ENCODE peak calls at places on chromosome 18, in five cellular contexts. One of them, this sample, is unnamed.

GRCh38 chr18:39839782-39840181 is 2115.3 kb upstream of the PIK3C3 start:
- DNase-seq in tibial nerve: no peak
- DNase-seq in A549: no peak
- DNase-seq in stomach: no peak
- DNase-seq in sigmoid colon: no peak
- DNase-seq in this sample: no peak

GRCh38 chr18:78309307-78309706 is 670.3 kb upstream of the SALL3 start:
- DNase-seq in A549: no peak
- DNase-seq in stomach: no peak
- DNase-seq in sigmoid colon: no peak
- DNase-seq in tibial nerve: no peak
- DNase-seq in this sample: no peak

GRCh38 chr18:45119888-45120287 is 439.2 kb downstream of the SETBP1 start:
- DNase-seq in A549: no peak
- DNase-seq in tibial nerve: no peak
- DNase-seq in stomach: no peak
- DNase-seq in sigmoid colon: no peak
- DNase-seq in this sample: no peak

GRCh38 chr18:70366670-70367069 is 77.8 kb downstream of the SOCS6 start:
- DNase-seq in sigmoid colon: no peak
- DNase-seq in A549: no peak
- DNase-seq in tibial nerve: no peak
- DNase-seq in stomach: no peak
- DNase-seq in this sample: no peak

GRCh38 chr18:22914633-22915032 is 18.5 kb upstream of the RBBP8 start:
- DNase-seq in sigmoid colon: no peak
- DNase-seq in tibial nerve: no peak
- DNase-seq in stomach: no peak
- DNase-seq in A549: no peak
- DNase-seq in this sample: no peak

GRCh38 chr18:58848685-58849084 is 16.0 kb upstream of the ZNF532 start:
- DNase-seq in sigmoid colon: no peak
- DNase-seq in tibial nerve: no peak
- DNase-seq in A549: no peak
- DNase-seq in stomach: no peak
- DNase-seq in this sample: no peak

GRCh38 chr18:61528961-61529360 is 195.7 kb downstream of the CDH20 start:
- DNase-seq in sigmoid colon: no peak
- DNase-seq in A549: no peak
- DNase-seq in tibial nerve: no peak
- DNase-seq in stomach: no peak
- DNase-seq in this sample: no peak

GRCh38 chr18:11955299-11956029 is 25.8 kb upstream of the IMPA2 start:
- DNase-seq in tibial nerve: peak; percentile 23
- DNase-seq in sigmoid colon: peak; percentile 89
- DNase-seq in A549: no peak
- DNase-seq in stomach: no peak
- DNase-seq in this sample: no peak

GRCh38 chr18:26496528-26496927 is 51.8 kb downstream of the KCTD1 start:
- DNase-seq in stomach: no peak
- DNase-seq in sigmoid colon: no peak
- DNase-seq in tibial nerve: no peak
- DNase-seq in A549: no peak
- DNase-seq in this sample: no peak

GRCh38 chr18:34122724-34123334 is 101.9 kb downstream of the NOL4 start:
- DNase-seq in sigmoid colon: no peak
- DNase-seq in tibial nerve: no peak
- DNase-seq in A549: peak; percentile 2
- DNase-seq in stomach: peak; percentile 34
- DNase-seq in this sample: no peak

GRCh38 chr18:21632393-21632792 is 20.3 kb downstream of the SNRPD1 start:
- DNase-seq in stomach: no peak
- DNase-seq in sigmoid colon: no peak
- DNase-seq in A549: no peak
- DNase-seq in tibial nerve: no peak
- DNase-seq in this sample: no peak

GRCh38 chr18:68215931-68216330 is 499.0 kb downstream of the TMX3 start:
- DNase-seq in A549: no peak
- DNase-seq in stomach: no peak
- DNase-seq in tibial nerve: no peak
- DNase-seq in sigmoid colon: no peak
- DNase-seq in this sample: no peak

GRCh38 chr18:51028201-51028805 is 1.7 kb upstream of the SMAD4 start:
- DNase-seq in sigmoid colon: no peak
- DNase-seq in tibial nerve: no peak
- DNase-seq in stomach: no peak
- DNase-seq in A549: no peak
- DNase-seq in this sample: no peak

GRCh38 chr18:14781671-14782070 is 33.7 kb downstream of the ANKRD30B start:
- DNase-seq in stomach: peak; percentile 29
- DNase-seq in tibial nerve: no peak
- DNase-seq in sigmoid colon: no peak
- DNase-seq in A549: no peak
- DNase-seq in this sample: no peak

GRCh38 chr18:8654482-8655451 is 45.5 kb downstream of the RAB12 start:
- DNase-seq in sigmoid colon: no peak
- DNase-seq in stomach: no peak
- DNase-seq in A549: peak; percentile 43
- DNase-seq in tibial nerve: no peak
- DNase-seq in this sample: no peak

GRCh38 chr18:65349635-65350034 is 401.2 kb upstream of the CDH7 start:
- DNase-seq in stomach: no peak
- DNase-seq in sigmoid colon: no peak
- DNase-seq in tibial nerve: no peak
- DNase-seq in A549: no peak
- DNase-seq in this sample: no peak

GRCh38 chr18:31513189-31513907 is 15.4 kb downstream of the DSG2 start:
- DNase-seq in A549: peak; percentile 32
- DNase-seq in sigmoid colon: no peak
- DNase-seq in tibial nerve: no peak
- DNase-seq in stomach: no peak
- DNase-seq in this sample: no peak

GRCh38 chr18:79470547-79470946 is 74.8 kb downstream of the NFATC1 start:
- DNase-seq in A549: no peak
- DNase-seq in tibial nerve: no peak
- DNase-seq in sigmoid colon: no peak
- DNase-seq in stomach: no peak
- DNase-seq in this sample: no peak

GRCh38 chr18:13375302-13376255 is 157.0 kb downstream of the LDLRAD4 start:
- DNase-seq in sigmoid colon: peak; percentile 89
- DNase-seq in A549: peak; percentile 68
- DNase-seq in tibial nerve: peak; percentile 42
- DNase-seq in stomach: no peak
- DNase-seq in this sample: no peak

GRCh38 chr18:42437646-42438045 is 482.6 kb downstream of the PIK3C3 start:
- DNase-seq in sigmoid colon: no peak
- DNase-seq in stomach: no peak
- DNase-seq in A549: no peak
- DNase-seq in tibial nerve: no peak
- DNase-seq in this sample: no peak

GRCh38 chr18:74139888-74140287 is 7.7 kb downstream of the FBXO15 start:
- DNase-seq in sigmoid colon: no peak
- DNase-seq in tibial nerve: no peak
- DNase-seq in A549: no peak
- DNase-seq in stomach: no peak
- DNase-seq in this sample: no peak

GRCh38 chr18:46398625-46399024 is 258.4 kb downstream of the LOXHD1 start:
- DNase-seq in tibial nerve: no peak
- DNase-seq in sigmoid colon: no peak
- DNase-seq in A549: no peak
- DNase-seq in stomach: no peak
- DNase-seq in this sample: no peak

GRCh38 chr18:22106536-22107292 is 62.7 kb upstream of the GATA6 start:
- DNase-seq in A549: no peak
- DNase-seq in stomach: peak; percentile 62
- DNase-seq in tibial nerve: no peak
- DNase-seq in sigmoid colon: no peak
- DNase-seq in this sample: no peak

GRCh38 chr18:64165906-64166305 is 17.0 kb upstream of the LINC00305 start:
- DNase-seq in stomach: no peak
- DNase-seq in sigmoid colon: no peak
- DNase-seq in A549: no peak
- DNase-seq in tibial nerve: no peak
- DNase-seq in this sample: no peak

GRCh38 chr18:35172009-35172408 is 68.8 kb upstream of the ZNF397 start:
- DNase-seq in tibial nerve: no peak
- DNase-seq in sigmoid colon: no peak
- DNase-seq in stomach: no peak
- DNase-seq in A549: no peak
- DNase-seq in this sample: no peak
- H3K4me1 ChIP-seq in tibial nerve: no peaks in the 10 kb centered on the region
- H3K4me1 ChIP-seq in sigmoid colon: no peaks in the 10 kb centered on the region
- H3K4me1 ChIP-seq in stomach: peaks cover 5% of the 10 kb centered on the region
- H3K4me1 ChIP-seq in A549: no peaks in the 10 kb centered on the region
- H3K4me1 ChIP-seq in this sample: no peaks in the 10 kb centered on the region

GRCh38 chr18:48904086-48904485 is 46.7 kb downstream of the SMAD7 start:
- DNase-seq in tibial nerve: no peak
- DNase-seq in sigmoid colon: no peak
- DNase-seq in A549: no peak
- DNase-seq in stomach: no peak
- DNase-seq in this sample: no peak

GRCh38 chr18:48901145-48902022 is 49.4 kb downstream of the SMAD7 start:
- DNase-seq in A549: no peak
- DNase-seq in stomach: no peak
- DNase-seq in sigmoid colon: no peak
- DNase-seq in tibial nerve: no peak
- DNase-seq in this sample: no peak

GRCh38 chr18:48902856-48903601 is 47.7 kb downstream of the SMAD7 start:
- DNase-seq in tibial nerve: peak; percentile 42
- DNase-seq in stomach: no peak
- DNase-seq in A549: no peak
- DNase-seq in sigmoid colon: peak; percentile 70
- DNase-seq in this sample: no peak

GRCh38 chr18:48900469-48900868 is 50.3 kb downstream of the SMAD7 start:
- DNase-seq in stomach: no peak
- DNase-seq in tibial nerve: no peak
- DNase-seq in sigmoid colon: no peak
- DNase-seq in A549: no peak
- DNase-seq in this sample: no peak

DNA sequence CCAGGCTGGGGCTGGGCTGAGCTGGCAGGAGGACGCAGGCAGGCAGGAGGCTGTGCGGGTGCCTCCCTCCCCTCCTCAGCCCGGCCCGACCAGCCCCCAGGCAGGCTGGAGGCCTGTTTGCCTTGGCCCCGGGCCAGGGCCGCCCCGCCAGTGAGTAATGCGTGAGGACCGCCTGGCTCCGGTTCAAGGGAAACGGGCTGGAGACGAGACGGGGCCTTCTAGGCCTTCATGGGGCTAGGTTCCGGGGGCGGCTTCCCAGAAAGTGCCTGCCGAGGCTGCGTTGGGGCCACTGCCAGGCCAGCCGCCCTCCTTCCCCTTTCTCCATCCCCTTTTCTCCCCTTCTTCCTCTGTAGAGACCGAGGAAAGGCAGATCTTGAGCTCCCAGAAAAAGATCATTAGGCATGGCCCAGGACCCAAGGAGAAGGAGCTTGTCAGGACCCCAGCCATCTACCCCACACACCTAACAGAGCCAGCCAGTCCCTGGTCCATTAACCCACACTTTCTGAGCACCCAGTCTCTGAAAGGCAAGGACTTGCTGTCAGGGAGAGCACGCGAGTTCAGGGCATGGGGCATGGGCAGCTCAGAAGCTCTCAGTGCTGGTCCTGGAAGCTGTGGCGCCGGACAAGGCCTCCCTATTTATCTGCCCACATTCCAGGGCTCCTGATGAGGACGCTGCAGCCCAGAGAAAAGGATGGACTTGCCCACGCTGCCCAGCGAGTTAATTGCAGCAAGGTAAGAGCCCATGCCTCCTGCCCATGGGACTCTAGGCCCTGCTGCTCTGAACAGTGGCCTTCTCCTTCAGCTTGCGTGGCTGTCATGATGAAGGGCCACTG is 48.5 kb downstream of the SMAD7 start:
- DNase-seq in tibial nerve: peak; percentile 56
- DNase-seq in sigmoid colon: peak; percentile 93
- DNase-seq in A549: peak; percentile 52
- DNase-seq in stomach: peak; percentile 89
- DNase-seq in this sample: peak; percentile 97
- TF ChIP-seq CTCF in tibial nerve: no peak
- TF ChIP-seq CTCF in sigmoid colon: no peak
- TF ChIP-seq CTCF in A549: no peak
- TF ChIP-seq CTCF in stomach: no peak
- TF ChIP-seq CTCF in this sample: no peak

GRCh38 chr18:23994361-23994902 is 20.1 kb upstream of the TTC39C start:
- DNase-seq in sigmoid colon: peak; percentile 80
- DNase-seq in A549: no peak
- DNase-seq in tibial nerve: no peak
- DNase-seq in stomach: no peak
- DNase-seq in this sample: peak; percentile 44

GRCh38 chr18:23998018-23998417 is 16.5 kb upstream of the TTC39C start:
- DNase-seq in A549: no peak
- DNase-seq in stomach: no peak
- DNase-seq in sigmoid colon: no peak
- DNase-seq in tibial nerve: no peak
- DNase-seq in this sample: no peak

GRCh38 chr18:23992941-23993280 is 21.6 kb upstream of the TTC39C start:
- DNase-seq in tibial nerve: no peak
- DNase-seq in sigmoid colon: no peak
- DNase-seq in A549: no peak
- DNase-seq in stomach: no peak
- DNase-seq in this sample: no peak

GRCh38 chr18:23992119-23992940 is 22.2 kb upstream of the TTC39C start:
- DNase-seq in stomach: peak; percentile 83
- DNase-seq in A549: no peak
- DNase-seq in tibial nerve: no peak
- DNase-seq in sigmoid colon: no peak
- DNase-seq in this sample: peak; percentile 31

GRCh38 chr18:23995180-23995579 is 19.4 kb upstream of the TTC39C start:
- DNase-seq in tibial nerve: no peak
- DNase-seq in stomach: no peak
- DNase-seq in sigmoid colon: no peak
- DNase-seq in A549: no peak
- DNase-seq in this sample: no peak
- TF ChIP-seq EP300 in tibial nerve: no peak
- TF ChIP-seq EP300 in stomach: no peak
- TF ChIP-seq EP300 in sigmoid colon: no peak
- TF ChIP-seq EP300 in A549: no peak
- TF ChIP-seq EP300 in this sample: no peak

DNA sequence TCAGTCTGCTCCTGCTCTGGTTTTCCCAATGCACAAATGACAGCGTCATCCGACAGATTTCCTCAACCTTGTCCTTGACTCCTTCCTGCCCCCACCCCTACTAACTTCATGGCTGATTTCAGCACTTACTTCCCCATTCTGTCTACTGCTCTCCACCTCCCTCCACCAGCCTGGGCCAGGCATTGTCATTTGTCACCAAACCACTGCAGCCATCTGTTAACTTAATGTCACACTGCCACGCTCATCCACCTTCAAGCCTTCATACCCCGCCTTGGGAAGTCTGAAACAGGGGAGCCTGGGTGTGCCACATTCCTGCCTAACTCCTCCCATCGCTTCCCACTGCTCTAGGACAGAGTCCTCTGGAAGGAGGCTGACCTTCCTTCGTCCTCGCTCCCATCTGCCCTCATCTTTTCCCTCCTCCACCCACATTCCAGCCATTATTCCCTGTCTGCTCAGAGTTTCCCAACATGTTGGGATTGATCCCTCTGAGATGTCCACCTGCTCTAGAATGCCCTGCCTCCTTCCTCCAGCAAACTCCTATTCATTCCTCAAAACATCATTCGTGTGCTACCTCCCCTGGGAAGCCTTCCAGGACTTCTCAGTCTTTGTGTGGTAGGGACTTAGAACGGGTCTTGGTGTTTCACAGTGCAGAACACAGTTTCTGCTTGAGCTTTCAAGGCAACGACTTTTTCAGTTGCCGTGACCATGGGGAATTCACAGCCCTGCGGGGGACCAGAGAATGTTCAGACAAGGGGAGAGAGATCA is 42.2 kb upstream of the SMAD7 start:
- DNase-seq in tibial nerve: no peak
- DNase-seq in A549: no peak
- DNase-seq in stomach: no peak
- DNase-seq in sigmoid colon: no peak
- DNase-seq in this sample: no peak
- H3K4me1 ChIP-seq in tibial nerve: no peaks in the 10 kb centered on the region
- H3K4me1 ChIP-seq in A549: peaks cover 85% of the 10 kb centered on the region
- H3K4me1 ChIP-seq in stomach: peaks cover 39% of the 10 kb centered on the region
- H3K4me1 ChIP-seq in sigmoid colon: no peaks in the 10 kb centered on the region
- H3K4me1 ChIP-seq in this sample: peaks cover 16% of the 10 kb centered on the region